ENCODE peak calls at places on chromosomes 1 and 21, in seven cellular contexts. One of them, this sample, is unnamed.

GRCh38 chr1:162937721-162938395 is 76.9 kb upstream of the CCDC190 start:
- DNase-seq in EL: no peak
- DNase-seq in GM04504: no peak
- DNase-seq in activated T-cell treated with anti-CD3 and anti-CD28 coated beads for 48 hours: no peak
- DNase-seq in left ventricle myocardium inferior: no peak
- DNase-seq in A673: no peak
- DNase-seq in AG09309: peak
- DNase-seq in this sample: no peak

GRCh38 chr1:46401964-46402626 is 8.0 kb downstream of the FAAH start:
- DNase-seq in EL: peak
- DNase-seq in GM04504: peak
- DNase-seq in left ventricle myocardium inferior: peak
- DNase-seq in activated T-cell treated with anti-CD3 and anti-CD28 coated beads for 48 hours: no peak
- DNase-seq in A673: peak
- DNase-seq in AG09309: peak
- DNase-seq in this sample: peak

GRCh38 chr1:238558156-238558555 is 667.4 kb upstream of the ZP4 start:
- DNase-seq in GM04504: peak
- DNase-seq in left ventricle myocardium inferior: no peak
- DNase-seq in AG09309: peak
- DNase-seq in activated T-cell treated with anti-CD3 and anti-CD28 coated beads for 48 hours: no peak
- DNase-seq in A673: no peak
- DNase-seq in EL: peak
- DNase-seq in this sample: peak

GRCh38 chr1:48571303-48571987 is 99.4 kb upstream of the SPATA6 start:
- DNase-seq in left ventricle myocardium inferior: no peak
- DNase-seq in GM04504: no peak
- DNase-seq in A673: no peak
- DNase-seq in activated T-cell treated with anti-CD3 and anti-CD28 coated beads for 48 hours: no peak
- DNase-seq in EL: no peak
- DNase-seq in AG09309: no peak
- DNase-seq in this sample: peak

GRCh38 chr21:45981641-45982255 is at the start of gene COL6A1:
- DNase-seq in EL: peak
- DNase-seq in activated T-cell treated with anti-CD3 and anti-CD28 coated beads for 48 hours: no peak
- DNase-seq in left ventricle myocardium inferior: peak
- DNase-seq in AG09309: no peak
- DNase-seq in A673: no peak
- DNase-seq in GM04504: no peak
- DNase-seq in this sample: peak

GRCh38 chr1:64043976-64044375 is 159.4 kb upstream of the UBE2U start:
- DNase-seq in GM04504: peak
- DNase-seq in left ventricle myocardium inferior: no peak
- DNase-seq in activated T-cell treated with anti-CD3 and anti-CD28 coated beads for 48 hours: no peak
- DNase-seq in A673: no peak
- DNase-seq in EL: peak
- DNase-seq in AG09309: peak
- DNase-seq in this sample: peak

GRCh38 chr1:52355847-52356505 is 10.0 kb downstream of the CC2D1B start:
- DNase-seq in EL: no peak
- DNase-seq in activated T-cell treated with anti-CD3 and anti-CD28 coated beads for 48 hours: no peak
- DNase-seq in AG09309: no peak
- DNase-seq in left ventricle myocardium inferior: no peak
- DNase-seq in GM04504: no peak
- DNase-seq in A673: no peak
- DNase-seq in this sample: no peak

GRCh38 chr1:40628903-40629292 is 36.6 kb downstream of the RIMS3 start:
- DNase-seq in left ventricle myocardium inferior: no peak
- DNase-seq in AG09309: no peak
- DNase-seq in GM04504: no peak
- DNase-seq in EL: no peak
- DNase-seq in activated T-cell treated with anti-CD3 and anti-CD28 coated beads for 48 hours: no peak
- DNase-seq in A673: no peak
- DNase-seq in this sample: no peak

GRCh38 chr1:203217668-203218067 is 11.8 kb downstream of the CHIT1 start:
- DNase-seq in EL: no peak
- DNase-seq in left ventricle myocardium inferior: no peak
- DNase-seq in AG09309: no peak
- DNase-seq in A673: no peak
- DNase-seq in activated T-cell treated with anti-CD3 and anti-CD28 coated beads for 48 hours: no peak
- DNase-seq in GM04504: no peak
- DNase-seq in this sample: no peak

GRCh38 chr1:228849011-228849541 is 113.8 kb downstream of the RHOU start:
- DNase-seq in activated T-cell treated with anti-CD3 and anti-CD28 coated beads for 48 hours: no peak
- DNase-seq in left ventricle myocardium inferior: no peak
- DNase-seq in GM04504: no peak
- DNase-seq in AG09309: no peak
- DNase-seq in EL: no peak
- DNase-seq in A673: no peak
- DNase-seq in this sample: no peak

GRCh38 chr1:177975588-177976495 is 6.0 kb upstream of the SEC16B start:
- DNase-seq in activated T-cell treated with anti-CD3 and anti-CD28 coated beads for 48 hours: no peak
- DNase-seq in GM04504: peak
- DNase-seq in left ventricle myocardium inferior: no peak
- DNase-seq in A673: no peak
- DNase-seq in EL: peak
- DNase-seq in AG09309: no peak
- DNase-seq in this sample: peak

GRCh38 chr21:45818904-45819285 is 162.7 kb upstream of the COL6A1 start:
- DNase-seq in AG09309: peak
- DNase-seq in EL: peak
- DNase-seq in activated T-cell treated with anti-CD3 and anti-CD28 coated beads for 48 hours: peak
- DNase-seq in A673: peak
- DNase-seq in left ventricle myocardium inferior: no peak
- DNase-seq in GM04504: peak
- DNase-seq in this sample: peak

GRCh38 chr1:54519709-54520108 is 28.3 kb upstream of the ACOT11 start:
- DNase-seq in AG09309: no peak
- DNase-seq in A673: no peak
- DNase-seq in activated T-cell treated with anti-CD3 and anti-CD28 coated beads for 48 hours: no peak
- DNase-seq in EL: no peak
- DNase-seq in left ventricle myocardium inferior: no peak
- DNase-seq in GM04504: no peak
- DNase-seq in this sample: no peak

GRCh38 chr1:110307239-110307974 is 31.8 kb upstream of the RBM15 start:
- DNase-seq in EL: no peak
- DNase-seq in GM04504: no peak
- DNase-seq in A673: no peak
- DNase-seq in activated T-cell treated with anti-CD3 and anti-CD28 coated beads for 48 hours: no peak
- DNase-seq in AG09309: no peak
- DNase-seq in left ventricle myocardium inferior: no peak
- DNase-seq in this sample: no peak

GRCh38 chr1:209884249-209884648 is 53.8 kb upstream of the SYT14 start:
- DNase-seq in left ventricle myocardium inferior: no peak
- DNase-seq in A673: peak
- DNase-seq in activated T-cell treated with anti-CD3 and anti-CD28 coated beads for 48 hours: no peak
- DNase-seq in EL: peak
- DNase-seq in AG09309: no peak
- DNase-seq in GM04504: no peak
- DNase-seq in this sample: peak

GRCh38 chr1:117534995-117535467 is 70.8 kb upstream of the TENT5C start:
- DNase-seq in left ventricle myocardium inferior: no peak
- DNase-seq in GM04504: no peak
- DNase-seq in activated T-cell treated with anti-CD3 and anti-CD28 coated beads for 48 hours: no peak
- DNase-seq in A673: peak
- DNase-seq in EL: peak
- DNase-seq in AG09309: peak
- DNase-seq in this sample: peak

GRCh38 chr1:222339371-222339947 is 208.4 kb downstream of the HHIPL2 start:
- DNase-seq in left ventricle myocardium inferior: no peak
- DNase-seq in AG09309: no peak
- DNase-seq in GM04504: no peak
- DNase-seq in EL: peak
- DNase-seq in activated T-cell treated with anti-CD3 and anti-CD28 coated beads for 48 hours: no peak
- DNase-seq in A673: no peak
- DNase-seq in this sample: peak

GRCh38 chr21:28737671-28738279 is 254.9 kb downstream of the LTN1 start:
- DNase-seq in activated T-cell treated with anti-CD3 and anti-CD28 coated beads for 48 hours: no peak
- DNase-seq in AG09309: no peak
- DNase-seq in left ventricle myocardium inferior: no peak
- DNase-seq in A673: peak
- DNase-seq in EL: peak
- DNase-seq in GM04504: no peak
- DNase-seq in this sample: no peak

GRCh38 chr1:47508900-47509488 is 71.2 kb downstream of the FOXD2 start:
- DNase-seq in EL: no peak
- DNase-seq in A673: peak
- DNase-seq in GM04504: peak
- DNase-seq in activated T-cell treated with anti-CD3 and anti-CD28 coated beads for 48 hours: no peak
- DNase-seq in left ventricle myocardium inferior: no peak
- DNase-seq in AG09309: peak
- DNase-seq in this sample: peak

GRCh38 chr21:38956791-38957571 is 151.3 kb downstream of the ETS2 start:
- DNase-seq in GM04504: no peak
- DNase-seq in AG09309: no peak
- DNase-seq in left ventricle myocardium inferior: no peak
- DNase-seq in A673: no peak
- DNase-seq in activated T-cell treated with anti-CD3 and anti-CD28 coated beads for 48 hours: no peak
- DNase-seq in EL: no peak
- DNase-seq in this sample: peak

GRCh38 chr1:160117709-160118183 is 2.2 kb downstream of the ATP1A2 start:
- DNase-seq in EL: no peak
- DNase-seq in activated T-cell treated with anti-CD3 and anti-CD28 coated beads for 48 hours: no peak
- DNase-seq in AG09309: no peak
- DNase-seq in left ventricle myocardium inferior: peak
- DNase-seq in A673: no peak
- DNase-seq in GM04504: no peak
- DNase-seq in this sample: peak

GRCh38 chr1:147515046-147515869 is 26.0 kb upstream of the BCL9 start:
- DNase-seq in A673: peak
- DNase-seq in EL: no peak
- DNase-seq in left ventricle myocardium inferior: no peak
- DNase-seq in GM04504: no peak
- DNase-seq in activated T-cell treated with anti-CD3 and anti-CD28 coated beads for 48 hours: no peak
- DNase-seq in AG09309: no peak
- DNase-seq in this sample: peak

GRCh38 chr21:16838330-16838729 is 674.5 kb upstream of the CXADR start:
- DNase-seq in left ventricle myocardium inferior: no peak
- DNase-seq in EL: no peak
- DNase-seq in GM04504: no peak
- DNase-seq in A673: no peak
- DNase-seq in activated T-cell treated with anti-CD3 and anti-CD28 coated beads for 48 hours: no peak
- DNase-seq in AG09309: no peak
- DNase-seq in this sample: peak

GRCh38 chr1:92826792-92827191 is 5.0 kb upstream of the RPL5 start:
- DNase-seq in activated T-cell treated with anti-CD3 and anti-CD28 coated beads for 48 hours: no peak
- DNase-seq in AG09309: no peak
- DNase-seq in A673: no peak
- DNase-seq in EL: peak
- DNase-seq in GM04504: no peak
- DNase-seq in left ventricle myocardium inferior: no peak
- DNase-seq in this sample: no peak

GRCh38 chr1:47651311-47652089 is 213.7 kb downstream of the FOXD2 start:
- DNase-seq in EL: no peak
- DNase-seq in GM04504: no peak
- DNase-seq in activated T-cell treated with anti-CD3 and anti-CD28 coated beads for 48 hours: no peak
- DNase-seq in left ventricle myocardium inferior: no peak
- DNase-seq in AG09309: no peak
- DNase-seq in A673: no peak
- DNase-seq in this sample: no peak

GRCh38 chr21:33281101-33281652 is 15.0 kb downstream of the IL10RB start:
- DNase-seq in EL: no peak
- DNase-seq in left ventricle myocardium inferior: no peak
- DNase-seq in A673: no peak
- DNase-seq in AG09309: no peak
- DNase-seq in GM04504: no peak
- DNase-seq in activated T-cell treated with anti-CD3 and anti-CD28 coated beads for 48 hours: no peak
- DNase-seq in this sample: no peak

GRCh38 chr1:46039571-46040052 is 92.8 kb downstream of the PIK3R3 start:
- DNase-seq in activated T-cell treated with anti-CD3 and anti-CD28 coated beads for 48 hours: no peak
- DNase-seq in AG09309: peak
- DNase-seq in A673: peak
- DNase-seq in GM04504: peak
- DNase-seq in left ventricle myocardium inferior: no peak
- DNase-seq in EL: no peak
- DNase-seq in this sample: peak

GRCh38 chr1:15557008-15557407 is 27.8 kb downstream of the AGMAT start:
- DNase-seq in left ventricle myocardium inferior: no peak
- DNase-seq in A673: no peak
- DNase-seq in AG09309: no peak
- DNase-seq in GM04504: no peak
- DNase-seq in EL: no peak
- DNase-seq in activated T-cell treated with anti-CD3 and anti-CD28 coated beads for 48 hours: no peak
- DNase-seq in this sample: no peak

GRCh38 chr1:9892563-9893528 is 17.2 kb downstream of the CTNNBIP1 start:
- DNase-seq in activated T-cell treated with anti-CD3 and anti-CD28 coated beads for 48 hours: no peak
- DNase-seq in EL: peak
- DNase-seq in left ventricle myocardium inferior: no peak
- DNase-seq in A673: no peak
- DNase-seq in GM04504: peak
- DNase-seq in AG09309: no peak
- DNase-seq in this sample: peak

GRCh38 chr1:176374967-176375569 is 87.9 kb upstream of the PAPPA2 start:
- DNase-seq in AG09309: peak
- DNase-seq in A673: peak
- DNase-seq in EL: peak
- DNase-seq in GM04504: peak
- DNase-seq in activated T-cell treated with anti-CD3 and anti-CD28 coated beads for 48 hours: peak
- DNase-seq in left ventricle myocardium inferior: peak
- DNase-seq in this sample: peak

This sample was measured in astrocyte of the hippocampus.